ENCODE peak calls at places on chromosomes 13 and 19, in six cellular contexts. D is transverse colon, U is heart right ventricle, Q is esophagus squamous epithelium, X is Peyer's patch, S is Caco-2. G is an unnamed sample. For H3K36me3 and H3K4me1, the result is how much of the 10 kb centered on the place peaks cover.

GRCh38 chr19:10368101-10368803 is 12.1 kb downstream of the TYK2 start:
- DNase-seq in D (no peak), U (no peak), Q (no peak), X (no peak), S (no peak), G (no peak)

GRCh38 chr13:73372691-73373627 is 314.2 kb downstream of the KLF5 start:
- DNase-seq in D (no peak), U (no peak), Q (no peak), X (no peak), S (peak), G (no peak)

GRCh38 chr19:3225677-3226093 is 1.2 kb downstream of the CELF5 start:
- DNase-seq in D (no peak), U (no peak), Q (no peak), X (no peak), S (no peak), G (no peak)

GRCh38 chr19:45768644-45769053 is 403 bp downstream of the SIX5 start:
- DNase-seq in D (peak), U (no peak), Q (no peak), X (no peak), S (no peak), G (peak)

GRCh38 chr13:92384410-92384809 is 842.2 kb upstream of the GPC6 start:
- DNase-seq in D (no peak), U (no peak), Q (no peak), X (no peak), S (no peak), G (no peak)

GRCh38 chr13:20814224-20814910 is 40.6 kb upstream of the EEF1AKMT1 start:
- DNase-seq in D (peak), U (peak), Q (no peak), X (peak), S (no peak), G (peak)

GRCh38 chr19:8368136-8368535 is 4.2 kb downstream of the ANGPTL4 start:
- DNase-seq in D (no peak), U (no peak), Q (no peak), X (no peak), S (no peak), G (no peak)

GRCh38 chr19:34662919-34663318 is 14.0 kb downstream of the SCGB2B2 start:
- DNase-seq in D (no peak), U (no peak), Q (no peak), X (no peak), S (no peak), G (no peak)

GRCh38 chr13:65966991-65967451 is 1263.1 kb downstream of the PCDH9 start:
- DNase-seq in D (no peak), U (no peak), Q (no peak), X (no peak), S (peak), G (no peak)

GRCh38 chr13:48252176-48252575 is 19.2 kb downstream of the ITM2B start:
- DNase-seq in D (no peak), U (no peak), Q (no peak), X (no peak), S (no peak), G (no peak)

GRCh38 chr13:53201454-53202225 is 173.0 kb downstream of the OLFM4 start:
- DNase-seq in D (peak), U (no peak), Q (no peak), X (peak), S (no peak), G (no peak)

GRCh38 chr19:38704488-38705026 is 39.7 kb downstream of the CAPN12 start:
- DNase-seq in D (no peak), U (no peak), Q (no peak), X (no peak), S (no peak), G (no peak)

GRCh38 chr19:38702278-38702677 is 42.0 kb downstream of the CAPN12 start:
- DNase-seq in D (no peak), U (no peak), Q (no peak), X (no peak), S (no peak), G (no peak)

GRCh38 chr19:38701455-38702063 is 42.7 kb downstream of the CAPN12 start:
- DNase-seq in D (peak), U (no peak), Q (no peak), X (peak), S (peak), G (no peak)

GRCh38 chr19:38705197-38706019 is 38.9 kb downstream of the CAPN12 start:
- DNase-seq in D (no peak), U (no peak), Q (no peak), X (no peak), S (no peak), G (no peak)

DNA sequence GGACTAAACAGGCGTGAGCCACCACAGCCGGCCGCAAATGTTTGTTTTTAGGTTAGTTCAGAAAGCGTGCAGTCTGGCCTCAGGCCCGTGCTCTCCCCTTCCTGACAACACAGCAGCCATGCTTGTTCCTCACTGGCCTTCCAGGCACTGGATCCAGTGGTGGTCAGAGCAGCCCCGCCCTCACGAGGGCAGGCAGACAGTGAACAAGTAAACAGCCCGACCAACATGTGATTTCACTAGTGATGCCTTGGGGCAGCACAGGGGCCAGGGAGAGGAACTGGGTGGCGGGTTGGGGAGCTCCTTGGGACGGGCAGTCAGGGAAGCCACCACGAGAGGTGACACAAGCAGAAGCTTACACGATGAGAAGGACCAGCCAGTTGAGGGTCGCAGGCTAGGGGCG is 40.8 kb downstream of the CAPN12 start:
- DNase-seq in D (no peak), U (no peak), Q (no peak), X (no peak), S (no peak), G (no peak)
- H3K36me3 ChIP-seq in D (under half), U (under half), Q (half or more), X (under half), S (under half), G (under half)

DNA sequence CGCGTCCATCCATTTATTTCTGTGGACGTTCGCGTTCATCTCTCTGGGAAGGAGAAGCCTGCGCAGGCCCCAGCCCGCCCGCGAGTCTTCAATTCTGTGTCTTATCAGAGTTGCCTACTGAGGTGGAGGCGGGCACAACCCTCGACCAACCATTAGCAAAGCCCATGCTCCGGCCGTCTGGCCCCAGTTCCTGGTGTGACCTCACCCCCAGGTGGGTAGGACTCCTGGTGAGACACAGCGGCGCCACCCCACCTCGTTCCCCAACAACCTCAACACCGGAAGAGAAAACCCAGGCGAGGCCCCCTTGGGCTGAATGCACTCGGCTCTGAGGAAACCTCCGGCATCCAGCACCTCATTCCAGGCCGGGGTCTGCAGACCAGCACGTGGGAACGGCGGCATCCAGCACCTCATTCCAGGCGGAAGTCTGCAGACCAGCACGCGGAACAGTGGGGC is 14.7 kb downstream of the ZNF787 start:
- DNase-seq in D (peak), U (no peak), Q (no peak), X (peak), S (no peak), G (no peak)
- H3K4me1 ChIP-seq in D (half or more), U (under half), Q (half or more), X (under half), S (under half), G (under half)

DNA sequence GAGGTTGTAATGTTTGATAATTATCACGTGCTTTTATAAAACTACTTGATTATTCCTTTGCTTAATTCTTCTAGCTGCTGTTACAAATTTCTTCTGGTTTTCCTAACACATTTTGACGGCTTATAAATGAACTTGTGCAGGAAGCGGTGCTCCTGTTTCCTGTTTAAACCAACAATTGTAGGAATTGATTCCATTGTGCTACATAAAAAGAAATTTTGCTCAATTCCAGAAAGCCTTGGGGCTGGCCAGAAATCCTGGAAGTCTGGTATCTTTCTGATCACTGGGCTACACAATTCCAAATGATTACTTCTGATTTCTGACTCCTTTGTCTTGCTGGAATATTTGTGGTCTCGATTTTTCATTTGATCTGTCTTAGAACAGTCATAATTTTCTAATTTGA is 14.9 kb downstream of the RFC3 start:
- DNase-seq in D (no peak), U (peak), Q (no peak), X (no peak), S (no peak), G (no peak)
- H3K36me3 ChIP-seq in D (under half), U (under half), Q (under half), X (under half), S (under half), G (under half)

GRCh38 chr13:40434516-40435397 is 231.7 kb downstream of the FOXO1 start:
- DNase-seq in D (no peak), U (no peak), Q (no peak), X (no peak), S (no peak), G (no peak)
- H3K4me1 ChIP-seq in D (under half), U (under half), Q (under half), X (under half), S (under half), G (under half)

GRCh38 chr19:11611730-11612129 is 14.4 kb downstream of the ZNF627 start:
- DNase-seq in D (no peak), U (no peak), Q (no peak), X (no peak), S (no peak), G (no peak)
- H3K36me3 ChIP-seq in D (under half), U (under half), Q (under half), X (under half), S (under half), G (under half)

GRCh38 chr19:13031917-13032623 is 36.8 kb downstream of the NFIX start:
- DNase-seq in D (no peak), U (no peak), Q (no peak), X (no peak), S (no peak), G (peak)
- H3K4me1 ChIP-seq in D (half or more), U (half or more), Q (half or more), X (under half), S (under half), G (under half)

DNA sequence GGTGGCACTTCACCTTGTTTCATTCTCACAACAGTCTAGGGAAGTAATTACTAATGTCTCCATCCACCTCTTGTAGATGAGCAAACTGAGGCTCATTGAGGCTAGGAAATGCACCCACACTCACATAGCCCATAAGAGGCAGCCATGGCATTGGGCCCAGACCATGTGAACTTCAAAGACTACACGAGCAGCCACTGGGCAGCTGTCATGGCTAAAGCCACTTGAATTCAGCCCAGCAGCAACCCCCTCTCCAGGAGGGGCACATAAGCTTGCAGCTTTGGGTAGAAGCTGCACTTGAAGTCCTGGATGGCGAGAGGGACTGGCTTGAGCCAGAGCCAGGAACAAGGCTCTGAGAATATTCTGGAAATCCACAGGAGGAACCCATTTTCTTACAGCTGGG is 13.4 kb downstream of the ALOX5AP start:
- DNase-seq in D (no peak), U (no peak), Q (no peak), X (no peak), S (no peak), G (no peak)
- H3K36me3 ChIP-seq in D (under half), U (under half), Q (under half), X (under half), S (under half), G (under half)

GRCh38 chr13:77316430-77316829 is 10.5 kb downstream of the MYCBP2 start:
- DNase-seq in D (no peak), U (no peak), Q (no peak), X (no peak), S (no peak), G (no peak)
- H3K4me1 ChIP-seq in D (under half), U (under half), Q (half or more), X (under half), S (under half), G (under half)

DNA sequence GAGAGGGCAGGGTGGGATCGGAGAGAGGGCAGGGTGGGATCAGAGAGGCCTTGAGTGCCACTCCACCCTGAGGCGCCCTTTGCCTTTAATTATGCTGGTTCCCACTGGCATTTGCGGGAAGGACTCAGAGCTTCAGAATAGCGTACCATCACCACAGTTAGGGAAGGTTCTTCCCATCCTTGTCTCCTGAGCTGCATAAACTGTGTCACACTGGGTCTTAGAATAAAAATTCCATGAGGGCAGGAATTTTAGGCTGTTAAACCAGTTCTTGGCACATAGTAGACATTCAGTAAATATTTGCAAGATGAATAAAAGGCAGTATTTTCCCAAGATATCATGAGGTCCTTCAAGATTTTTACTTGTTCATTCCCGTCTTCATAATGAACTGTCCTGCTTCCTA is 24.4 kb downstream of the PPP2R1A start:
- DNase-seq in D (no peak), U (no peak), Q (no peak), X (no peak), S (no peak), G (peak)
- H3K36me3 ChIP-seq in D (under half), U (half or more), Q (half or more), X (under half), S (under half), G (under half)

DNA sequence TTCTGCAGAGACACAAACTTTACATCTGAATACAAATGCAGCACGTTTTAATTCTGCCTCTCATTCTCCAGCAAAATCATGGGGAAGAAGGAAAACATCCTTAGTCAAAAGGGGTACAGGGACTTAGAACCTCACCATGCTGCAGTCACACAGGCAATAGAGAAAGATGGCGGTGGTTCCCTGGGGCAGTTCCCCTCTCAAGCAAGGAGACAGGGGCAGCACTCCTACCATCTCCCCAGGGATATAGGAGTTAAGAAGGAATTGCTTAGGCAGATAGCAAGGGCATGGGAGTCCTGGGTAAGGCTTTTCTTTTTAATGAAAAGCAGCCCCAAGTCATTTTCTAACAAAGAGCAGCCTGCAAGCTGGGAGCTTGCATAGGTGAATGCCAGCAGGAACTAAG is 514.8 kb downstream of the IRS2 start:
- DNase-seq in D (no peak), U (no peak), Q (no peak), X (no peak), S (no peak), G (no peak)
- H3K4me1 ChIP-seq in D (under half), U (under half), Q (under half), X (under half), S (half or more), G (under half)